ENCODE peak calls at places on chromosomes 11 and 22, in four cellular contexts. R is pancreas, W is LNCaP clone FGC, E is GM06990. C is an unnamed sample.

GRCh38 chr11:116890193-116890592 is 52.8 kb upstream of the APOA1 start:
- DNase-seq in R (no peak), W (no peak), E (no peak), C (no peak)

GRCh38 chr11:33900159-33900855 is 8.4 kb upstream of the LMO2 start:
- DNase-seq in R (no peak), W (no peak), E (no peak), C (no peak)

GRCh38 chr11:128232588-128232987 is 354.8 kb downstream of the ETS1 start:
- DNase-seq in R (no peak), W (no peak), E (no peak), C (no peak)

GRCh38 chr11:100581318-100581717 is 105.8 kb upstream of the ARHGAP42 start:
- DNase-seq in R (no peak), W (peak), E (no peak), C (no peak)

GRCh38 chr11:14446701-14447169 is 52.9 kb downstream of the COPB1 start:
- DNase-seq in R (no peak), W (no peak), E (no peak), C (no peak)

GRCh38 chr22:29268511-29269229 is 602 bp downstream of the EWSR1 start:
- DNase-seq in R (peak), W (no peak), E (peak), C (no peak)

GRCh38 chr22:42747701-42748513 is 27.2 kb upstream of the A4GALT start:
- DNase-seq in R (no peak), W (no peak), E (no peak), C (no peak)

GRCh38 chr22:35656284-35656752 is 8.1 kb downstream of the APOL6 start:
- DNase-seq in R (no peak), W (no peak), E (no peak), C (no peak)

GRCh38 chr11:94563176-94563847 is 3.9 kb upstream of the PIWIL4 start:
- DNase-seq in R (no peak), W (no peak), E (no peak), C (no peak)

GRCh38 chr11:115430345-115430744 is 73.9 kb downstream of the CADM1 start:
- DNase-seq in R (no peak), W (no peak), E (no peak), C (no peak)

GRCh38 chr11:43366597-43367121 is 7.9 kb downstream of the TTC17 start:
- DNase-seq in R (no peak), W (no peak), E (no peak), C (no peak)

GRCh38 chr22:21719024-21719423 is 16.6 kb downstream of the YPEL1 start:
- DNase-seq in R (no peak), W (no peak), E (no peak), C (no peak)

GRCh38 chr11:29844701-29845379 is 172.0 kb downstream of the KCNA4 start:
- DNase-seq in R (no peak), W (no peak), E (no peak), C (no peak)

GRCh38 chr22:20774882-20775281 is 969 bp downstream of the SERPIND1 start:
- DNase-seq in R (no peak), W (no peak), E (no peak), C (no peak)

GRCh38 chr11:85902353-85902752 is 47.2 kb downstream of the CCDC83 start:
- DNase-seq in R (no peak), W (no peak), E (no peak), C (no peak)

GRCh38 chr11:85718126-85718943 is 32.3 kb upstream of the CCDC89 start:
- DNase-seq in R (no peak), W (no peak), E (no peak), C (no peak)

GRCh38 chr11:71339178-71339881 is 87.0 kb upstream of the SHANK2 start:
- DNase-seq in R (no peak), W (no peak), E (no peak), C (no peak)

GRCh38 chr11:47241740-47242400 is 6.7 kb downstream of the ACP2 start:
- DNase-seq in R (no peak), W (no peak), E (no peak), C (no peak)

GRCh38 chr11:110522456-110522855 is 92.7 kb downstream of the FDX1 start:
- DNase-seq in R (no peak), W (no peak), E (no peak), C (no peak)

GRCh38 chr11:108009497-108010360 is 1.0 kb downstream of the CUL5 start:
- DNase-seq in R (no peak), W (no peak), E (no peak), C (no peak)

GRCh38 chr11:46666516-46666915 is 33.9 kb downstream of the ARHGAP1 start:
- DNase-seq in R (no peak), W (no peak), E (no peak), C (no peak)

GRCh38 chr11:94786264-94787126 is 18.3 kb downstream of the AMOTL1 start:
- DNase-seq in R (no peak), W (no peak), E (no peak), C (no peak)

GRCh38 chr22:44931077-44931540 is 78.7 kb downstream of the PHF21B start:
- DNase-seq in R (no peak), W (no peak), E (no peak), C (no peak)

GRCh38 chr11:16809901-16810668 is 71.6 kb downstream of the C11orf58 start:
- DNase-seq in R (peak), W (peak), E (no peak), C (no peak)

GRCh38 chr11:123054301-123055065 is 7.5 kb downstream of the HSPA8 start:
- DNase-seq in R (no peak), W (no peak), E (no peak), C (no peak)

GRCh38 chr22:48099251-48099650 is 1336.8 kb downstream of the TBC1D22A start:
- DNase-seq in R (no peak), W (no peak), E (no peak), C (no peak)

GRCh38 chr22:44797181-44797720 is 44.9 kb downstream of the ARHGAP8 start:
- DNase-seq in R (no peak), W (no peak), E (no peak), C (no peak)

GRCh38 chr22:48489551-48490512 is 1337.8 kb downstream of the BRD1 start:
- DNase-seq in R (no peak), W (no peak), E (no peak), C (no peak)

GRCh38 chr22:38868286-38868721 is 3.7 kb downstream of the CBX6 start:
- DNase-seq in R (no peak), W (no peak), E (no peak), C (no peak)

GRCh38 chr11:133991101-133991500 is 34.3 kb upstream of the IGSF9B start:
- DNase-seq in R (no peak), W (no peak), E (no peak), C (no peak)

GRCh38 chr11:61007383-61007970 is 36.0 kb downstream of the CD6 start:
- DNase-seq in R (peak), W (no peak), E (no peak), C (no peak)

GRCh38 chr11:64842851-64843841 is 1.3 kb downstream of the CDC42BPG start:
- DNase-seq in R (peak), W (no peak), E (no peak), C (no peak)

GRCh38 chr11:134592391-134592990 is 180.4 kb upstream of the B3GAT1 start:
- DNase-seq in R (no peak), W (peak), E (no peak), C (no peak)

GRCh38 chr11:124409906-124410305 is 11.1 kb upstream of the OR8B3 start:
- DNase-seq in R (no peak), W (no peak), E (no peak), C (no peak)

GRCh38 chr11:124421043-124421442 is 3.6 kb downstream of the OR8B4 start:
- DNase-seq in R (no peak), W (no peak), E (no peak), C (no peak)

DNA sequence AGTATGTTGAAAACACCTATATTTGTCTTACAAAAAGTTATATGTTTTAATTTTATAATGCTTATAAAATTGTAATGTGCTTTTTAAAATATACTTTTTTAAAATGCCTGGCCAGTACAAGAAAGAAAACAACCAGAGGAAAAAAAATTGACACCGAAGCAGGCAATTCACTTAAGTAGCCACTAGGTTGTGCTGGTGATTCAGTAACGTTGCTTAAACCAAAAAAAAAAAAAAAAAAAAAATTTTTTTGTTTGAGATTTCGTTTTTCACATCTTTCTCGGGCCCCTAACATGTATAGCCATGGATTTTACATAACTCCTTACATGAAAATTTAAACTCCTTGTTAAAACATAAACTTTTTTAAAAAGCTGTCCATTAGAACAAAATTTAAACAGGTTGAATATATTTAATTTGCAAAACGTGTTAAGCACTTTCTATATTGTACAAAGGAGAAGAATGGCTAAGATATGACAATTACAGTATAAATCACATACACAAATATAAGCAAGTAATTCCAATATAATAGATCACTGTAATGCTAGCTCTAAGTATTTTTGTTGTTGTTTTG is 9.2 kb downstream of the OR8B4 start:
- DNase-seq in R (no peak), W (peak), E (no peak), C (peak)
- TF ChIP-seq CTCF in R (peak), W (peak), E (peak), C (peak)

DNA sequence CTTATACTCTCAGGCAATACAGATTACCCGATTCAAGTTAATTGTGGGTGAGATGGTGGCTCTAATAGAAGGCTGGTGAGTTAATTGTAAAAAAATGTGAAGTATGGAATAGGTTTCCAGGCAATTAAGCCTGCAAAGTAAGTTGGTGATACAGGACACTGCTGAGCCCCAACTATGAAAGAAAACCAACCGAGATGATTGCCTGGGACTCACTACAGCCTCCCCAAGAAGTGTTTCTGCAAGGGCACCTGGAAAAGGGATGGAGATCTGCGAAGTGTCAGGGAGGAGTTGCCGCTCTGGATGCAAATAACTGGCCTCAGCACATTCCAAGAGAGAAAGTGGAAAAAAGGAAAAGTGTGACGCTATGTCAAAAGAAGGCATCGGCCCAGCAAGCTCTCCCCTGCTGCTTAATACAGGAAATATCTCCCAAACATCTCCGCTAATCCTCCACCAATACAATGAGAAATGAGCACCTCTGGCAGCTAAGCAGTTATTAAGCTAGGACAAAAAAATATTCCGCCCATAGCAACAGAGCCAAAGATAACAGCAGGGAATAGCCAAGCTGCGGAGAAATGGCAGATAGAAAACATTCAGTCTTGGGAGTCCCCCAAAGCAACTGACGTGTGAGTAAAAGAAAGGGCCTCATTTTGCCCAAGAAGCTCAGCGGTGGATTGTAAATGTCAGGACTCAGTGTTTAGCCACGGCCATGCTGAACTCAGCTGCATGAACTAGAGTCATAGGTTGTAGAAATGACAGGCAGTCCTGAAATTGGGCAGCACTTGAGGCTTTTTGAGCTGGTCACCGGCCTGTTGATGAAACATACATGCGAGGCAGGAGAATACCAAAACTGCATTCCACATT is 133.7 kb downstream of the SNX19 start:
- DNase-seq in R (no peak), W (no peak), E (no peak), C (no peak)
- H3K4me3 ChIP-seq in R (no peak), W (no peak), E (no peak), C (no peak)

DNA sequence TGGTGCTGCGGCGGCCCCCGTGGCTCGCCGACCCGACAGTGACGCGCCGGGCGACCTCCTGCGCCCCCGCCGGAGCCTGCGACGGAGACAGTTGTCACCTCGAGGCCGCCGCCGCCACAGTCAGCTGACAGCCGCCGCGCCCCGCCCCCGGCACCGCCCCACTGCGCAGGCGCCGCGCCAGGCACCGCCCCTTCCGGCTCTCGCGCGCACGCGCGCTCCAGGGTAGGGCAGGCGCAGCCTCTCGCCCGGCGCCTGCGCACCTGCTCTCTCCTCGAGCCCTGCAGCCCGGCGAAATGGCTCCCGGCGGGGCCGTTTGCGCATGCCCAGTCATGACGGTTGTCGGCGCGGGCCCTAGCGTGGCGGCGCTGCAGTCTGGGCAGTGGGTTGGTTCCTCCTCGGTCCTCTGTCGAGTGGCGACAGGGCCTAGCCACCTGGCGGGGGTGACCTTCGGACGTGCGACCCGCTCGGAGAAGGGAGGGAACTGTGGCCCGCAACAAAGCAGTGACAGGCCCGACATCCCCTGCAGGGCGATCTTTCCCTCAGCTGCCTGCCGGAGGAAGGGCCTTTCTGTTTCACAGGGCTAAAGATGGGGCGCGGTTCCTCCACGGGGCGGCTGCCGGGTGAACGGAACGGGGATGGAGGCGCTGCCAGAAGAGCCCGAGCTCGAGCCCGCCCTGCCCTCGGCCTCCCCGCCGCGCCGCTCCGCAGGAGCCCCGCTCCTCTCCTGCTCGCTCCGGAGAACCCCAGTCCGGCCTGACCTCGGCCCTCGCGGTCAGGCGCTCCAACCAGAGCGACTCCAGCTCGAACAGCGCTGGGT is at the start of gene TOLLIP:
- DNase-seq in R (peak), W (peak), E (peak), C (peak)
- TF ChIP-seq CTCF in R (no peak), W (peak), E (peak), C (peak)

GRCh38 chr11:121469910-121470309 is 17.1 kb upstream of the SORL1-AS1 start:
- DNase-seq in R (no peak), W (no peak), E (no peak), C (no peak)
- H3K4me3 ChIP-seq in R (no peak), W (no peak), E (no peak), C (no peak)

DNA sequence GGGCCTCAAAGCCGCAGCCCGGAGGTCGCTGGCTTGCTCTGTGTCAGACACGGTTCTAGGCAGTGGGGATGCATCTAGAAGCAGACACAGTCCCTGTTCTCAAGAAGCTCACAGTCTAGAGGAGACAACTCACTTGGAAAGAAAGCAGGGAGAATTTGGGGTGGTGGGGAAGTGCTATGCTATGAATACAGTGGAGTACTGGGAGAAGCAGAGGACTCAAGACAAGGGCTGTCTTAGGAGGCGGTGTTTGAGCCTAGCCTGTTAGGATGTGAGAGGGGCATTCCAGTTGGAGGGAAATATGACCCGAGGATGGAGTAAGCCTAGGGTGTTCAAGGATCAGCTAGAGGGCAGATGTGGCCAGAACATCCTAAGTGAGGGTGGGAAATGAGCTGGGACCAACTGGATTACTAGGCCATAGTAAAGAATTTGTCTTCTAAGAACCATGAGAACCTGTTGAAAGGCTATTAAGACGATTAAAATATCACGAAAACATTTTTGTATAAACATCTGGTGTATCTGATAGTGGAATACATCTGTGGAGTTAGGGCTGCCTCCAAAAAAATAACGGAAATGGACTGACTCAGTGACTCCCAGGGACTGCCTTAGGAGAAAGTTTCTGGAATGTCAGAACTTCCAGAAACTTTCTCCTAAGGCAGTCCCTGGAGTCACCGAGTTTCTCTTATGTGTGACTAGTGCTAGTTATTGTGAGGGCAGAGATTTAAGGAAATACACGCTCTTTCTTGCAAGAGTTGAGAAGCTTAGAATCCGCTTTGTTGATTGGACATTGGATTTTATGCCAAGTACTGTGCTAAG is 1.1 kb upstream of the PITPNB start:
- DNase-seq in R (no peak), W (no peak), E (no peak), C (peak)
- TF ChIP-seq CTCF in R (no peak), W (no peak), E (no peak), C (peak)

GRCh38 chr11:112965601-112966125 is 4.4 kb downstream of the NCAM1 start:
- DNase-seq in R (no peak), W (no peak), E (no peak), C (no peak)
- H3K4me3 ChIP-seq in R (no peak), W (no peak), E (no peak), C (no peak)

GRCh38 chr11:103433380-103433779 is 324.2 kb downstream of the DYNC2H1 start:
- DNase-seq in R (no peak), W (no peak), E (no peak), C (peak)
- TF ChIP-seq CTCF in R (no peak), W (peak), E (no peak), C (no peak)

GRCh38 chr11:129880311-129880710 is 15.1 kb downstream of the NFRKB start:
- DNase-seq in R (no peak), W (no peak), E (no peak), C (no peak)
- H3K4me3 ChIP-seq in R (no peak), W (no peak), E (no peak), C (no peak)

GRCh38 chr11:120569903-120570302 is 58.4 kb downstream of the GRIK4 start:
- DNase-seq in R (no peak), W (no peak), E (no peak), C (no peak)
- TF ChIP-seq CTCF in R (no peak), W (no peak), E (no peak), C (no peak)

DNA sequence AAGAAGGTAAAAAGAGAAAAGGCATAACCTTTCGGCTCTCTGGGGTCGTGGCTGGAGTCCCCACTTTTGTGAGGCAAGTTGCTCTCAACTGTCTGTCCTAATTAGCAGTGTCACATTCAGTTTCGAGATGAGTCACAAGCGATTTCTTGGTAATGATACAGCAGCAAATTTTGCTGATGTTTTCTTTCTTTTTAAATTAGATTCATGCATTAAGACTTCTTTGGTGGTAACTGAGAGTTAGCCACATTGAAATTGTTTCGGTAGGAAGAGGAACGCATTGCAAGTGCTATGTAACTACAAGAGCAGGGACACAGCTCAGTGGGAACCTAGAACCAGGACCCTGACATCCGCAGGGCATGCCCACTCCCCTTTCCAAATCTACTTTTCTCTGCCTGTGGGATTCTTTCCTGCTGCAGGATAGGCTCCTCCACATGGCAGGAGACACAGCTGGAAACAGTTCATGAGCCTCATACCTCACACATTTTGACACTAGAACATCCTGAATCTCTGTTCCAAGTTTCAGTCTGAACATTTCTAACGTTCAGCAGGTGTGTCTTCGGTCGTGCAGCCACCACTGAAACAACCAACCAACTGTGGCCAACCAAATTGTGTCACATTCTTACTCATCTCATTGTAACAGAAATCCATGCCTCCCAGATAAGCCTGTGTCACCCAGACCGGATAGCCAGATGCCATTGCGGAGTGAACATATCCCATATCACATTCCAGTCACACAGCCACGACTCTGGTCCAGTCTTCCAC is 987.6 kb downstream of the NTM start:
- DNase-seq in R (no peak), W (no peak), E (peak), C (no peak)
- H3K4me3 ChIP-seq in R (no peak), W (no peak), E (peak), C (no peak)

C was measured in AG04449.